ENCODE peak calls at places on chromosome 5, in ten cellular contexts. One of them, this sample, is unnamed.

GRCh38 chr5:59767753-59768159 is 125.8 kb downstream of the PDE4D start:
- DNase-seq in adrenal gland: no peak
- DNase-seq in transverse colon: no peak
- DNase-seq in IMR-90: no peak
- DNase-seq in lower leg skin: no peak
- DNase-seq in A549: no peak
- DNase-seq in esophagus squamous epithelium: no peak
- DNase-seq in heart left ventricle: no peak
- DNase-seq in stomach: no peak
- DNase-seq in Peyer's patch: no peak
- DNase-seq in this sample: no peak

GRCh38 chr5:176728810-176729209 is 81.5 kb downstream of the TSPAN17 start:
- DNase-seq in esophagus squamous epithelium: no peak
- DNase-seq in IMR-90: no peak
- DNase-seq in heart left ventricle: no peak
- DNase-seq in stomach: no peak
- DNase-seq in Peyer's patch: no peak
- DNase-seq in transverse colon: no peak
- DNase-seq in lower leg skin: no peak
- DNase-seq in adrenal gland: no peak
- DNase-seq in A549: no peak
- DNase-seq in this sample: no peak

GRCh38 chr5:1118231-1118698 is 6.4 kb upstream of the SLC12A7 start:
- DNase-seq in adrenal gland: peak; percentile 70
- DNase-seq in stomach: no peak
- DNase-seq in transverse colon: no peak
- DNase-seq in Peyer's patch: no peak
- DNase-seq in IMR-90: peak; percentile 11
- DNase-seq in lower leg skin: no peak
- DNase-seq in esophagus squamous epithelium: no peak
- DNase-seq in heart left ventricle: no peak
- DNase-seq in A549: no peak
- DNase-seq in this sample: no peak

GRCh38 chr5:126988021-126988569 is 42.3 kb downstream of the MARCHF3 start:
- DNase-seq in Peyer's patch: no peak
- DNase-seq in heart left ventricle: no peak
- DNase-seq in adrenal gland: no peak
- DNase-seq in A549: no peak
- DNase-seq in stomach: no peak
- DNase-seq in lower leg skin: no peak
- DNase-seq in esophagus squamous epithelium: no peak
- DNase-seq in IMR-90: no peak
- DNase-seq in transverse colon: no peak
- DNase-seq in this sample: no peak

GRCh38 chr5:83927140-83927733 is 206.6 kb upstream of the HAPLN1 start:
- DNase-seq in lower leg skin: peak; percentile 85
- DNase-seq in adrenal gland: peak; percentile 67
- DNase-seq in heart left ventricle: no peak
- DNase-seq in transverse colon: peak; percentile 71
- DNase-seq in stomach: peak; percentile 60
- DNase-seq in IMR-90: peak; percentile 64
- DNase-seq in Peyer's patch: peak; percentile 71
- DNase-seq in esophagus squamous epithelium: no peak
- DNase-seq in A549: peak; percentile 16
- DNase-seq in this sample: peak; percentile 18

GRCh38 chr5:167800405-167800804 is 491.0 kb upstream of the WWC1 start:
- DNase-seq in esophagus squamous epithelium: no peak
- DNase-seq in lower leg skin: no peak
- DNase-seq in transverse colon: no peak
- DNase-seq in heart left ventricle: no peak
- DNase-seq in adrenal gland: no peak
- DNase-seq in Peyer's patch: no peak
- DNase-seq in stomach: no peak
- DNase-seq in A549: no peak
- DNase-seq in IMR-90: no peak
- DNase-seq in this sample: no peak

GRCh38 chr5:28014779-28015178 is 976.4 kb upstream of the CDH9 start:
- DNase-seq in stomach: no peak
- DNase-seq in lower leg skin: no peak
- DNase-seq in IMR-90: no peak
- DNase-seq in A549: no peak
- DNase-seq in esophagus squamous epithelium: no peak
- DNase-seq in heart left ventricle: no peak
- DNase-seq in adrenal gland: peak; percentile 28
- DNase-seq in Peyer's patch: no peak
- DNase-seq in transverse colon: no peak
- DNase-seq in this sample: no peak

GRCh38 chr5:141172381-141173204 is at the start of gene PCDHB7:
- DNase-seq in Peyer's patch: no peak
- DNase-seq in stomach: no peak
- DNase-seq in IMR-90: peak; percentile 26
- DNase-seq in esophagus squamous epithelium: no peak
- DNase-seq in heart left ventricle: no peak
- DNase-seq in transverse colon: no peak
- DNase-seq in A549: peak; percentile 25
- DNase-seq in adrenal gland: peak; percentile 7
- DNase-seq in lower leg skin: no peak
- DNase-seq in this sample: peak; percentile 51

DNA sequence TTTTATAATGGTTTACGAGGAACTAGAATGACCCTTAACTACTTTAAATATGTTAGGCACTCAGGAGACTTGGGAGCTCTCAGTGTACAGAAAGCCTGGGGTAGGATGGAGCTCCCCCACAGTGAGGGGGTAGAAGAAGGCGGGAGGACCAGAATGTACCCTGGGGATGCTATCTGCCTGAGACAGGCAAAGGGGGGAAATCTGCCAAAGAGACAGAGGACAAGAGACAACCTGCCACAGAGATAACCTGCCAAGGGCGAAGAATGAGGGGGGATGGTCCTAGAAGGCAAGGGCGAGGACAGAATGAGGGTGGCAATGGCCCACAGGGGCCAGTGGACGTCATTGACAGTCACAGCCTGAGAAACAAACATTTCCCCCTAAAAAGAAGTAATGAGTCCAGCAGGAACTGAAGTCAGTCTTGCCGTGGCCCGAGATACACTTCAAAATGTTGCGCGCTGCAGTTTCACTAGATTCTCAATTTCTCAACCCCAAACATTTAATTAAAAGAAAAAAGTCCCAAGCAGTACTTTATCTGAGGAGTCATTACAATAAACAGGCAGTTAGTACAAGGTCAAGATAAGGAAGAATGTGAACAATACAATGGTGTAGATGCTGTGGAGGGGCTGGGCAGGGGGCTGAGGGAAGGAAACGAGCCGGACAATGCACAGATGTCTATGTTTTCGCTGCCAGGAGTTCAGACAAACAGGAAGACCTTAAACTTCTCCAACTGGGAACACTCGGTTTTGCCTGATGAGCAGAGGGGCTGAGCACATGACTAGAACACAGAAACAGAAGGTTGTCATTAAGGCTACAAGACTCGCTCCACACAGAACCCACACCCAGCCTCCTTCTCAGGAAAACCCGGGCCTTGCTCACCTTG is 125.0 kb downstream of the LHFPL2 start:
- DNase-seq in Peyer's patch: peak; percentile 19
- DNase-seq in heart left ventricle: no peak
- DNase-seq in adrenal gland: peak; percentile 35
- DNase-seq in IMR-90: no peak
- DNase-seq in stomach: no peak
- DNase-seq in A549: no peak
- DNase-seq in transverse colon: no peak
- DNase-seq in lower leg skin: no peak
- DNase-seq in esophagus squamous epithelium: no peak
- DNase-seq in this sample: no peak
- TF ChIP-seq POLR2A in Peyer's patch: no peak
- TF ChIP-seq POLR2A in heart left ventricle: no peak
- TF ChIP-seq POLR2A in adrenal gland: no peak
- TF ChIP-seq POLR2A in IMR-90: no peak
- TF ChIP-seq POLR2A in stomach: no peak
- TF ChIP-seq POLR2A in A549: no peak
- TF ChIP-seq POLR2A in transverse colon: no peak
- TF ChIP-seq POLR2A in lower leg skin: no peak
- TF ChIP-seq POLR2A in esophagus squamous epithelium: no peak
- TF ChIP-seq POLR2A in this sample: no peak

GRCh38 chr5:116448450-116448849 is 126.2 kb downstream of the SEMA6A start:
- DNase-seq in IMR-90: no peak
- DNase-seq in lower leg skin: no peak
- DNase-seq in Peyer's patch: no peak
- DNase-seq in stomach: no peak
- DNase-seq in transverse colon: no peak
- DNase-seq in A549: no peak
- DNase-seq in adrenal gland: no peak
- DNase-seq in heart left ventricle: no peak
- DNase-seq in esophagus squamous epithelium: no peak
- DNase-seq in this sample: no peak

GRCh38 chr5:116448869-116449453 is 125.7 kb downstream of the SEMA6A start:
- DNase-seq in lower leg skin: no peak
- DNase-seq in Peyer's patch: no peak
- DNase-seq in IMR-90: no peak
- DNase-seq in A549: no peak
- DNase-seq in esophagus squamous epithelium: no peak
- DNase-seq in heart left ventricle: no peak
- DNase-seq in transverse colon: no peak
- DNase-seq in adrenal gland: no peak
- DNase-seq in stomach: no peak
- DNase-seq in this sample: no peak

GRCh38 chr5:116445311-116445710 is 129.3 kb downstream of the SEMA6A start:
- DNase-seq in adrenal gland: no peak
- DNase-seq in Peyer's patch: no peak
- DNase-seq in A549: no peak
- DNase-seq in lower leg skin: no peak
- DNase-seq in esophagus squamous epithelium: no peak
- DNase-seq in stomach: no peak
- DNase-seq in heart left ventricle: no peak
- DNase-seq in transverse colon: no peak
- DNase-seq in IMR-90: no peak
- DNase-seq in this sample: no peak

GRCh38 chr5:116444373-116445058 is 130.1 kb downstream of the SEMA6A start:
- DNase-seq in heart left ventricle: no peak
- DNase-seq in lower leg skin: no peak
- DNase-seq in A549: no peak
- DNase-seq in esophagus squamous epithelium: no peak
- DNase-seq in transverse colon: no peak
- DNase-seq in stomach: no peak
- DNase-seq in IMR-90: no peak
- DNase-seq in adrenal gland: no peak
- DNase-seq in Peyer's patch: no peak
- DNase-seq in this sample: no peak

DNA sequence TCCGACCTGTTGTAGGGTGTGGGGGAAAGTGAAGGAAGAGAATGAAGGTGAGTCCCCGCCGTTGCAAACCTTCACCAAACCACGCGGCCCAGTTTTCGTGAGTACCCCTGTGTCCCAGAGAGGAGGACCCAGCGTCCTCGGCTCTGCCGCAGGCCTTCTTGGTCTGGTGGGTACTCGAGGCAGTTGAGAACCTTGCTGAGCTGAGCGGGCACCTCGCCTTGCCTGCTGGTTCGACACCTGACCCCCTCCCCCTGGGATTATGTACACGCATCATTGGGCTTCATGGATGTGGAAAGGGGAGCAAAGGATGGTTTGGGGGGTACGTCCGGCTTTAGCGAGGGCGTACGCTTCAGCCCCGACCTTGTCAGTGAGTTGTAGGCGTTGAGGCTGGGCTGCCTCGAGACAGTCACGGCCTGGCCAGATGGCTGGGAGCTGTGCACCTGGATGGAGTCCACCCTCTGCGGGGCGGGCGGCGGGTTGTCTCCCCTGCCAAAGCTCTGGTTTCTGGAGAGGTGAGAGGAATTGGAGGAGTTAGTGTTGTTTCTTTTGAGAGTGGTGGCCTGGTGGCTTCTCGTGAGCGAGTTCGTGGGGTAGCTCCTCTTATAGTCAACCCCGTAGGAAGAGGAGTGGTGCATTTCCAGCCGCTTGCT is 128.1 kb downstream of the SEMA6A start:
- DNase-seq in IMR-90: no peak
- DNase-seq in adrenal gland: no peak
- DNase-seq in lower leg skin: no peak
- DNase-seq in Peyer's patch: no peak
- DNase-seq in transverse colon: no peak
- DNase-seq in heart left ventricle: no peak
- DNase-seq in esophagus squamous epithelium: no peak
- DNase-seq in A549: no peak
- DNase-seq in stomach: no peak
- DNase-seq in this sample: no peak
- TF ChIP-seq POLR2A in IMR-90: no peak
- TF ChIP-seq POLR2A in adrenal gland: no peak
- TF ChIP-seq POLR2A in lower leg skin: no peak
- TF ChIP-seq POLR2A in Peyer's patch: no peak
- TF ChIP-seq POLR2A in transverse colon: no peak
- TF ChIP-seq POLR2A in heart left ventricle: no peak
- TF ChIP-seq POLR2A in esophagus squamous epithelium: no peak
- TF ChIP-seq POLR2A in A549: no peak
- TF ChIP-seq POLR2A in stomach: no peak
- TF ChIP-seq POLR2A in this sample: no peak

GRCh38 chr5:139566611-139567010 is 5.5 kb downstream of the UBE2D2 start:
- DNase-seq in IMR-90: no peak
- DNase-seq in A549: no peak
- DNase-seq in transverse colon: no peak
- DNase-seq in adrenal gland: no peak
- DNase-seq in lower leg skin: no peak
- DNase-seq in esophagus squamous epithelium: no peak
- DNase-seq in heart left ventricle: no peak
- DNase-seq in Peyer's patch: no peak
- DNase-seq in stomach: no peak
- DNase-seq in this sample: no peak

GRCh38 chr5:139561655-139562451 is 714 bp downstream of the UBE2D2 start:
- DNase-seq in heart left ventricle: peak; percentile 76
- DNase-seq in A549: peak; percentile 68
- DNase-seq in stomach: peak; percentile 42
- DNase-seq in transverse colon: no peak
- DNase-seq in Peyer's patch: peak; percentile 69
- DNase-seq in adrenal gland: peak; percentile 44
- DNase-seq in lower leg skin: peak; percentile 90
- DNase-seq in esophagus squamous epithelium: no peak
- DNase-seq in IMR-90: peak; percentile 34
- DNase-seq in this sample: peak; percentile 30

GRCh38 chr5:139569276-139569955 is 8.3 kb downstream of the UBE2D2 start:
- DNase-seq in Peyer's patch: no peak
- DNase-seq in IMR-90: peak; percentile 52
- DNase-seq in heart left ventricle: no peak
- DNase-seq in esophagus squamous epithelium: no peak
- DNase-seq in A549: no peak
- DNase-seq in transverse colon: no peak
- DNase-seq in lower leg skin: no peak
- DNase-seq in adrenal gland: no peak
- DNase-seq in stomach: no peak
- DNase-seq in this sample: no peak

GRCh38 chr5:139562847-139563246 is 1.7 kb downstream of the UBE2D2 start:
- DNase-seq in transverse colon: no peak
- DNase-seq in lower leg skin: peak; percentile 23
- DNase-seq in esophagus squamous epithelium: no peak
- DNase-seq in A549: no peak
- DNase-seq in stomach: no peak
- DNase-seq in adrenal gland: no peak
- DNase-seq in IMR-90: no peak
- DNase-seq in Peyer's patch: no peak
- DNase-seq in heart left ventricle: no peak
- DNase-seq in this sample: no peak

DNA sequence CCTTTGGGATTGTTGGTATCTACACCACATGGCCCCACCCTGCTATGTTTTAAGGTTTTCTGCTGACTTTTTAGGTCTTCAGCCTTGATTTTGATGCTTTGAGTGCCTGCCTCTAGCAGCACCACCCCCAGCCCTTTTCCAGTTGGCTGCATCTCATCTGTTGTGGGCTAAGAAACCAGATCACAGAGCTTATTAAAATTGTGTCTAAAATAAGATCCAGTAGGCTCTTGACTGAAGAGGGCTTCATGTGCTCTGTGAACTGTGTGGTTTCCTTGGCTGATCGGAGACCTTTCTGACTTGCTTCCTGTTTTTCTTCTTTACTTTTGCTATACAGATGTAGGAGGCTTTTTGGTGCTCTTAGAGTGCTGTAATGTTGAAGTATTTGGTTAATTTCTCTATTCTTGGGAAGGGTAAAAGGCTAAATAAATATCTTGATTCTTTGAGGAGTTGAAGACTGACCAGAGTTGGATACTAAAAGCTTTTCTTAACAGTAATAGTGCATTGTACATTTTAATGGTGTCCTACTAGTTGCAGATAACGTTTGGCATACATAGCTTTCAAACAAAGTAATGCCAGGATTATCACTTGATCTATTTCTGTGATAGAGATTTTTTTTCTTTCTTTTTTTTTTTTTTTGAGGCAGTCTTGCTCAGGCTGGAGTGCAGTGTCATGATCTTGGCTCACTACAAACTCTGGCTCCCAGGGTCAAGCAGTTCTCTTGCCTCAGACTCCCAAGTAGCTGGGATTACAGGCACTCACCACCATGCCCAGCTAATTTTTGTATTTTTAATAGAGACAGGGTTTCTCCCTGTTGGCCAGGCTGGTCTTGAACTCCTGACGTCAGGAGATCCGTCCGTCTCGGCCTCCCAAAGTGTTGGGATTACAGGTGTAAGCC is 4.5 kb downstream of the UBE2D2 start:
- DNase-seq in lower leg skin: peak; percentile 17
- DNase-seq in stomach: no peak
- DNase-seq in A549: no peak
- DNase-seq in IMR-90: peak; percentile 34
- DNase-seq in adrenal gland: peak; percentile 68
- DNase-seq in transverse colon: peak; percentile 37
- DNase-seq in heart left ventricle: no peak
- DNase-seq in Peyer's patch: peak; percentile 81
- DNase-seq in esophagus squamous epithelium: no peak
- DNase-seq in this sample: no peak
- TF ChIP-seq POLR2A in lower leg skin: no peak
- TF ChIP-seq POLR2A in stomach: no peak
- TF ChIP-seq POLR2A in A549: no peak
- TF ChIP-seq POLR2A in IMR-90: no peak
- TF ChIP-seq POLR2A in adrenal gland: no peak
- TF ChIP-seq POLR2A in transverse colon: peak; percentile 25
- TF ChIP-seq POLR2A in heart left ventricle: no peak
- TF ChIP-seq POLR2A in Peyer's patch: no peak
- TF ChIP-seq POLR2A in esophagus squamous epithelium: no peak
- TF ChIP-seq POLR2A in this sample: no peak

GRCh38 chr5:178230879-178231735 is 1.5 kb downstream of the PHYKPL start:
- DNase-seq in stomach: no peak
- DNase-seq in transverse colon: peak; percentile 65
- DNase-seq in adrenal gland: peak; percentile 87
- DNase-seq in heart left ventricle: no peak
- DNase-seq in Peyer's patch: peak; percentile 81
- DNase-seq in esophagus squamous epithelium: no peak
- DNase-seq in lower leg skin: no peak
- DNase-seq in IMR-90: peak; percentile 51
- DNase-seq in A549: no peak
- DNase-seq in this sample: no peak
- TF ChIP-seq POLR2A in stomach: no peak
- TF ChIP-seq POLR2A in transverse colon: peak; percentile 36
- TF ChIP-seq POLR2A in adrenal gland: peak; percentile 62
- TF ChIP-seq POLR2A in heart left ventricle: no peak
- TF ChIP-seq POLR2A in Peyer's patch: peak; percentile 75
- TF ChIP-seq POLR2A in esophagus squamous epithelium: no peak
- TF ChIP-seq POLR2A in lower leg skin: no peak
- TF ChIP-seq POLR2A in IMR-90: no peak
- TF ChIP-seq POLR2A in A549: no peak
- TF ChIP-seq POLR2A in this sample: no peak

This sample was measured in H54.